ENCODE peak calls at places on chromosomes 2 and 18, in five cellular contexts. Q is transverse colon, C is breast epithelium, P is body of pancreas, B is A549. A is an unnamed sample.

GRCh38 chr18:63005306-63005705 is 290.0 kb downstream of the PHLPP1 start:
- DNase-seq in Q (no peak), C (no peak), P (no peak), B (no peak), A (no peak)

GRCh38 chr18:59509477-59510173 is 150.6 kb upstream of the LMAN1 start:
- DNase-seq in Q (peak; percentile 18), C (no peak), P (no peak), B (no peak), A (no peak)

GRCh38 chr2:238573916-238574315 is 147.2 kb downstream of the ASB1 start:
- DNase-seq in Q (no peak), C (no peak), P (peak; percentile 23), B (no peak), A (no peak)

GRCh38 chr2:33405180-33406105 is 71.0 kb upstream of the RASGRP3 start:
- DNase-seq in Q (no peak), C (no peak), P (no peak), B (no peak), A (no peak)

GRCh38 chr2:128485761-128486639 is 167.3 kb upstream of the HS6ST1 start:
- DNase-seq in Q (no peak), C (no peak), P (no peak), B (no peak), A (no peak)

GRCh38 chr2:127624321-127625145 is 21.4 kb upstream of the GPR17 start:
- DNase-seq in Q (peak; percentile 6), C (no peak), P (no peak), B (no peak), A (no peak)

GRCh38 chr2:56313541-56313940 is 129.8 kb downstream of the CCDC85A start:
- DNase-seq in Q (peak; percentile 15), C (no peak), P (no peak), B (no peak), A (no peak)

GRCh38 chr2:241813806-241814570 is 5.0 kb downstream of the NEU4 start:
- DNase-seq in Q (peak; percentile 10), C (no peak), P (no peak), B (no peak), A (no peak)

GRCh38 chr2:25885933-25886332 is 7.6 kb upstream of the ASXL2 start:
- DNase-seq in Q (no peak), C (no peak), P (no peak), B (peak; percentile 78), A (no peak)

GRCh38 chr18:2515908-2516625 is 55.2 kb downstream of the METTL4 start:
- DNase-seq in Q (no peak), C (no peak), P (no peak), B (peak; percentile 77), A (no peak)

GRCh38 chr2:45009303-45009927 is at the start of gene SIX2:
- DNase-seq in Q (peak; percentile 71), C (peak; percentile 84), P (peak; percentile 96), B (peak; percentile 78), A (no peak)
- TF ChIP-seq POLR2A in Q (no peak), C (no peak), P (peak; percentile 69), B (no peak), A (no peak)

DNA sequence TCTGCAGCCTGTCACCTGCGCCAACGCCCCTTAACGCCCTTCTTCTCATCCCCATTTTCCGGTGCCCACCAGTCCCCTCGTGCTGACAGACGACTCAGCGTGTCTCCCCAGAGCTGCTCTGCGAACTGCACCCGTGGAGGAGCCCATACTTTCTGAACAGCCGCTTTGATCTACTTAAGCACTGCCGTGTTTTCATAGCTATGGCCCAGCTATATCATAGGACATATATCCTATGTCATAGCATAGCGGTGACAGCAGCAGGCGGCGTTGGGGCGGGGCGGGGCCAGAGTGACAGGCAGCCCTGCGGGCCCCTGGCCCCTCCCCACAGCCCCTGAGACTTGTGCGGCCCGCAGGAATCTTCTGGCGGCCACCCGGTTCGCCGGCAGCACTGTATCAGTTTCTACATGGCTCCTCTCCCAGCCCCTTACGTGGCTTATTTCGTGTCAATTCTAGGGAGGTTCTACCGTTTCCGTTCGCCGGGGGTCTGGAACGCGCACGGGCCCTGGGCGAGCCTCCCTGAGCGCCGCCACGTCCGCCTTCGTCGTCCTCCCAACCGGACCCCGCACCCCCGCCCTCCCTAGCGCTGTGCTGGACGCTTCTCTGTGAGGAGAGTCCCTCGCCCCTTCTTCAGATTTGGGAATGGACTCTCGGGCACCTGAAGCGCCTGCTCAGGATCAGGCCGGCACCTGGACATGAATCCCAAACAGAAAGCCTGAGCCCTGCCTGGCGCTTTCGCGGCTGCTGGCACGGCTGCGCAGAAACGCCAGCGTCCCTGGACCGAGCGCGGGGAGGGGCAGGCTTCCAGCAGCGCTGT is 35.4 kb downstream of the PTPN18 start:
- DNase-seq in Q (peak; percentile 93), C (peak; percentile 81), P (peak; percentile 83), B (peak; percentile 74), A (peak; percentile 85)
- TF ChIP-seq POLR2A in Q (peak; percentile 65), C (peak; percentile 27), P (peak; percentile 86), B (peak; percentile 60), A (no peak)

GRCh38 chr18:76496200-76496890 is 1.3 kb upstream of the ZNF516 start:
- DNase-seq in Q (peak; percentile 72), C (no peak), P (peak; percentile 56), B (peak; percentile 47), A (peak; percentile 92)
- TF ChIP-seq POLR2A in Q (no peak), C (no peak), P (peak; percentile 33), B (no peak), A (no peak)

GRCh38 chr2:96184188-96184587 is 24.4 kb downstream of the STARD7 start:
- DNase-seq in Q (no peak), C (no peak), P (no peak), B (no peak), A (no peak)
- TF ChIP-seq POLR2A in Q (no peak), C (no peak), P (no peak), B (no peak), A (no peak)

GRCh38 chr2:233064526-233065199 is 4.5 kb downstream of the INPP5D start:
- DNase-seq in Q (no peak), C (peak; percentile 41), P (no peak), B (no peak), A (no peak)
- TF ChIP-seq POLR2A in Q (no peak), C (no peak), P (no peak), B (no peak), A (no peak)

DNA sequence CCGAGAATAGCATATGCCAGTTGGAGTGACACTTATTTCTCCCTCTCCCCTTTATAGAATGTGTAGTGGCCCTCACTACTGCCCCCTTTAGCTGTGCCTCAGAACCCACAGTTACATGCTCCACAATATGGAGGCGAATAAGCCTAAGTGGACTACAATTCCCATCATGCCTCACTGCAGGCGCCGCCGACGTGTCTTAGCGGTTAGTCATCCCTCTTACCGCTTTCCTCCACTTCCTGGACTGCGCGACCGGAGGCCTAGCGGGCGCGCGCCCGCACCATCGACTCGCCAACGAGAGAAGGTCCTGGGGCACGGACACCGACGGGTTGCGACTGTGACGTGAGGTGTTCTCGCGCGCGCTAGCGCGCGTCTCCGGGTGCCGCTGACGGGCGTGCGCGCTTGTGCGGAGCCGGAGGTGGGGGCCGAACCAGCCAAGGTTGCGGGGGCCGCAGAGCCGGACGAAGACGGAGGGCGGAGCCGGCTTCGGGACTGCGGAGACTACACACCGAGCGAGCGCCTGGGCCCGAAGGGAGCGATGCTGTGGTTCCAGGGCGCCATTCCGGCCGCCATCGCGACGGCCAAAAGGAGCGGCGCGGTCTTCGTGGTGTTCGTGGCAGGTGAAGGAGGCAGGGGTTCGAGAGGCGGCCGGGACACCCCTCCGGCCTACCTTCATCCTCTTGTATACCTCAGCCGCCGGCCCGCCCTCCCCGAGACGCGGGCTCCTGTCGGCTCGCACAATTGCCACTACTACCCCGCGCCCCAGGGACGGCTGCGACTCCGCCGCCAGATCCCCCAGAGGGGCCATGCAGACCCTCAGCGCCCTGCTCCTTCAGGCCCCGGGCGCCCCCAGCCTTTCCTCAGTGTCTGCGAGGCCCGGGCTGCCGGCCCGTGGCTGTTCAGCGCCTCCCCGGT is at the start of gene UBXN4:
- DNase-seq in Q (peak; percentile 98), C (peak; percentile 95), P (peak; percentile 97), B (peak; percentile 99), A (peak; percentile 98)
- TF ChIP-seq POLR2A in Q (peak; percentile 96), C (peak; percentile 82), P (peak; percentile 95), B (peak; percentile 83), A (peak; percentile 94)

DNA sequence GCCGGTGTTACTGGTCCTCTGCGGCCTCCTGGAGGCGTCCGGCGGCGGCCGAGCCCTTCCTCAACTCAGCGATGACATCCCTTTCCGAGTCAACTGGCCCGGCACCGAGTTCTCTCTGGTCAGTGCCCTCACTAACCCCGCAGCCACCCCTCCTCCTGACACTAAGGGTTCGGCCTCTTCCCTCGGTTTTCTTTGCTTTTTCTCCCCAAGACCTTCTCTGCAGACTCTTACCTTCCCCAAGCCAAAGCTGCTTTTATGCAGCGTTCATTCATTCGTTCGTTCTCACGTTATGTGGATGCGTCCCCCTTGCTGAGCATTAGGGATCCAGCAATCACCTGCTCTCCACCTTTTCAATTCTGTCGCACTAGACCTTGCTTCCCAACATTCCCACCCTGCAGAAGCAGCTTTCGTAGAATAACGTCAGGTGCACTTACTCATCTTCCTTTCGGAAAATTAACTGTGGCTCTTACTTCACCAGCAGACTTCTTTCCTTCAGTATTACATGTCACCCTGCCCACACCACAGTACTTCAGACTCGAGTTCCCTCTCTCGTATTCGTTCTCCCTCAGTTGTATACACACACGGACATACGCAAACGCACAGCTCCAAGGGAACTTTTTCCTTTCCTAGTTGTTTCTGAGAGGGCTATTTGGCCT is 539 bp downstream of the ERLEC1 start:
- DNase-seq in Q (no peak), C (no peak), P (no peak), B (peak; percentile 9), A (peak; percentile 76)
- TF ChIP-seq POLR2A in Q (no peak), C (no peak), P (no peak), B (no peak), A (no peak)

GRCh38 chr2:152718047-152718908 is at the start of gene ARL6IP6:
- DNase-seq in Q (peak; percentile 95), C (peak; percentile 90), P (peak; percentile 92), B (peak; percentile 92), A (peak; percentile 96)
- TF ChIP-seq POLR2A in Q (peak; percentile 95), C (peak; percentile 67), P (peak; percentile 83), B (peak; percentile 76), A (peak; percentile 94)

GRCh38 chr18:3604260-3604625 is 154.3 kb downstream of the TGIF1 start:
- DNase-seq in Q (no peak), C (no peak), P (no peak), B (no peak), A (no peak)
- TF ChIP-seq POLR2A in Q (no peak), C (no peak), P (no peak), B (no peak), A (no peak)

DNA sequence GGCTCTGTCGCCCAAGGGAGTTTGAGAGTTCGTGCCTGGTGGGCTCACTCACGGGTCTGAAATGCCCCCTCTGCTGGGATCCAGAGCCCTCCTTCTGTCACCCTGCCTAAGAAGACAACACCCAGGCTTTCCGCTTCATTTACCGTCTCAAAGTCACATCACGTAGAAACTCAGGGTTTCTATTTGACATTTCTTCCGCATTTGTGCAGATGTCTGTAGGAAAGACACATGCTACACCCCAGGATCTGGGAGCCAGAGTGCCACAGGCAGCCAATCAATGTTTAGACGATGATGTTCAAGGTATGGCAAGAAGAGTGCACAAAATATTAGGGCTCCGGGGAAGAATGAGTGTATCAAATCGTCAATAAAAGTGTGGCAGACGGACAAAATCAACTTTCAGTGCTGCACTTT is 24.4 kb upstream of the ACKR3 start:
- DNase-seq in Q (no peak), C (no peak), P (no peak), B (no peak), A (no peak)
- TF ChIP-seq POLR2A in Q (no peak), C (no peak), P (no peak), B (no peak), A (no peak)

A was measured in erythroblast.